ENCODE peak calls at places on chromosomes 6 and 20, in seven cellular contexts. D is IMR-90, Q is H9, A is trophoblast cell, J is mesendoderm, V is mesenchymal stem cell, R is H1. C is an unnamed sample.
A peak's percentile ranks its signal among the peaks of the same experiment; 100 is the strongest.

GRCh38 chr6:168320661-168321060 is 1.1 kb upstream of the DACT2 start:
- DNase-seq in D (no peak), Q (no peak), A (peak; percentile 98), J (no peak), V (no peak), R (no peak), C (no peak)

GRCh38 chr6:13767121-13767794 is 47.1 kb downstream of the MCUR1 start:
- DNase-seq in D (peak; percentile 44), Q (peak; percentile 50), A (peak; percentile 13), J (peak; percentile 35), V (peak; percentile 54), R (no peak), C (no peak)

GRCh38 chr20:12970372-12970821 is 38.4 kb upstream of the SPTLC3 start:
- DNase-seq in D (peak; percentile 51), Q (no peak), A (peak; percentile 76), J (peak; percentile 60), V (peak; percentile 60), R (no peak), C (peak; percentile 15)

GRCh38 chr20:3430376-3431069 is 23.1 kb upstream of the DNAAF9 start:
- DNase-seq in D (no peak), Q (no peak), A (no peak), J (no peak), V (no peak), R (no peak), C (no peak)

GRCh38 chr20:37081717-37082289 is 14.0 kb downstream of the RBL1 start:
- DNase-seq in D (no peak), Q (no peak), A (peak; percentile 38), J (peak; percentile 3), V (peak; percentile 15), R (no peak), C (no peak)

GRCh38 chr20:4910951-4911350 is 90.4 kb downstream of the SLC23A2 start:
- DNase-seq in D (no peak), Q (no peak), A (no peak), J (no peak), V (no peak), R (no peak), C (no peak)

GRCh38 chr6:170087946-170088348 is 202.9 kb downstream of the DLL1 start:
- DNase-seq in D (no peak), Q (peak; percentile 30), A (peak; percentile 4), J (no peak), V (no peak), R (no peak), C (no peak)

GRCh38 chr6:107822154-107823046 is 1.7 kb downstream of the SCML4 start:
- DNase-seq in D (no peak), Q (no peak), A (no peak), J (no peak), V (no peak), R (no peak), C (no peak)

GRCh38 chr20:37417146-37417856 is 71.4 kb downstream of the SRC start:
- DNase-seq in D (no peak), Q (no peak), A (no peak), J (no peak), V (no peak), R (no peak), C (no peak)

GRCh38 chr6:37272834-37273566 is 15.1 kb upstream of the TMEM217 start:
- DNase-seq in D (no peak), Q (no peak), A (no peak), J (no peak), V (no peak), R (no peak), C (no peak)

GRCh38 chr6:107196143-107196542 is 80.8 kb upstream of the BEND3 start:
- DNase-seq in D (no peak), Q (no peak), A (no peak), J (no peak), V (no peak), R (no peak), C (no peak)

GRCh38 chr6:82842721-82843120 is 222.9 kb downstream of the UBE3D start:
- DNase-seq in D (peak; percentile 73), Q (no peak), A (peak; percentile 72), J (no peak), V (peak; percentile 76), R (no peak), C (no peak)

GRCh38 chr20:41052742-41053419 is 24.3 kb downstream of the TOP1 start:
- DNase-seq in D (peak; percentile 85), Q (no peak), A (peak; percentile 80), J (no peak), V (peak; percentile 46), R (no peak), C (no peak)

GRCh38 chr20:47847882-47848485 is 62.7 kb upstream of the SULF2 start:
- DNase-seq in D (no peak), Q (no peak), A (no peak), J (peak; percentile 23), V (no peak), R (no peak), C (no peak)

GRCh38 chr6:108609276-108609769 is 48.6 kb downstream of the FOXO3 start:
- DNase-seq in D (peak; percentile 83), Q (no peak), A (no peak), J (peak; percentile 43), V (no peak), R (no peak), C (no peak)

GRCh38 chr6:19824058-19824807 is 12.9 kb upstream of the ID4 start:
- DNase-seq in D (no peak), Q (no peak), A (no peak), J (no peak), V (no peak), R (no peak), C (no peak)

GRCh38 chr20:1667510-1668085 is 10.0 kb upstream of the SIRPG start:
- DNase-seq in D (no peak), Q (no peak), A (no peak), J (no peak), V (no peak), R (no peak), C (no peak)

GRCh38 chr6:117346142-117346930 is 79.4 kb downstream of the ROS1 start:
- DNase-seq in D (peak; percentile 28), Q (no peak), A (peak; percentile 65), J (peak; percentile 13), V (peak; percentile 43), R (no peak), C (no peak)

GRCh38 chr20:33291830-33292355 is 8.9 kb downstream of the BPIFB1 start:
- DNase-seq in D (no peak), Q (peak; percentile 86), A (peak; percentile 82), J (peak; percentile 78), V (peak; percentile 7), R (peak; percentile 57), C (peak; percentile 56)

GRCh38 chr6:166955121-166955864 is 1.1 kb downstream of the RNASET2 start:
- DNase-seq in D (no peak), Q (no peak), A (peak; percentile 30), J (peak; percentile 25), V (peak; percentile 25), R (no peak), C (peak; percentile 12)

GRCh38 chr20:1388706-1389483 is 4.0 kb downstream of the FKBP1A start:
- DNase-seq in D (no peak), Q (no peak), A (no peak), J (no peak), V (no peak), R (no peak), C (no peak)

GRCh38 chr6:143005816-143006215 is 54.9 kb upstream of the AIG1 start:
- DNase-seq in D (no peak), Q (no peak), A (no peak), J (no peak), V (no peak), R (no peak), C (no peak)

GRCh38 chr20:10806539-10806938 is 132.7 kb upstream of the JAG1 start:
- DNase-seq in D (no peak), Q (no peak), A (no peak), J (no peak), V (no peak), R (no peak), C (no peak)
- H3K4ac ChIP-seq in D (no peak overlapping the region), Q (no peak overlapping the region), A (no peak overlapping the region), J (no peak overlapping the region), V (no peak overlapping the region), R (no peak overlapping the region), C (no peak overlapping the region)

DNA sequence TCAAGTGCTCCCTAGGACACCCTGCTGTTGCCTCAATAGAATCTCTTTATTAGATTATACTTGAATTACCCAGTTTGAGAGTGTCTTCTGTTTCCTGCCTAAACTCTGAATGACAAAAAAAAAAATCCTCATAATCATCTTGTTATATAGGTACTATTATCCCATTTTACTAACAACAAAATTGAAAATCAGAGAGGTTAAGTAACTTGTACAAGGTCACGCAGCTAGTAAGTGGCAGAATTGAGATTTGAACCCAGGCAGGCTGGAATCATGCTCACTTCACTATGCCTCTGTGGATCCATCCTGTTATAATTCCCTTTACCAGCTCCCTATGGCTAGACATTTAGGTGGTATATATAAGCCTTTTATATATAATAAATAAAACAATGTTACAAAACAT is 36.6 kb upstream of the UBR2 start:
- DNase-seq in D (no peak), Q (no peak), A (no peak), J (no peak), V (no peak), R (no peak), C (no peak)
- H3K4ac ChIP-seq in D (no peak overlapping the region), Q (no peak overlapping the region), A (no peak overlapping the region), J (no peak overlapping the region), V (no peak overlapping the region), R (no peak overlapping the region), C (no peak overlapping the region)

DNA sequence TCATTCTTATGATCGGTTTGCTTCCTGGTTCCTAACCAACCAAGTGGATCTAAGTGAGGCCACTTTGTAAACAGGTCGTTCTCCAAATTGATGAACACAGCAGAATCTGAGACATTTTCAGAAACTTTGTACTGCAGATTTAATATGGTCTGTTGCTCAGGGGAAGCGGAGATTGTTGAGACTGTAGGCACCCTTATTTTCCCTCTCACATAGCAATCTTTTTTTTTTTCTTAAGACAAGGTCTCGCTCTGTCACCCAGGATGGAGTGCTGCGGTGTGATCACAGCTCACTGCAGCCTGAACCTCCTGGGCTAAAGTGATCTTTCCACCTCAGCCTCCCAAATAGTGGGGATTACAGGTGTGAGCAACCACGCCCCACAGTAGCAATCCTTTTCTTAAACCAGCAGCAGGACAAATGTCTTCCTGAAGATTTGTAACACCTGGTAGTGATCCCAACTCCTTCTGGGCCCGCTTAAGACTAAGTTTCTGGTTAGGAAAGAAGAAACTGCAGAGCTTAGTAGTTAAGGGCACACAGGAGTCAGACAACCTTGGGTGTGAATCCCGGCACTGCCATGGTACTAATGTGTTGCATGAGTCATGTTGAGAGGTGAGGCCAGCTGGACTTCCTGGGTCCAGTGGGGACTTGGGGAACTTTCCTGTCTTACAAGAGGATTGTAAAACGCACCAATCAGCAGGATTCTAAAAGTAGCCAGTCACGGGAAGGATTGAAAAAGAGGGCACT is 48.4 kb upstream of the EZR start:
- DNase-seq in D (no peak), Q (no peak), A (no peak), J (no peak), V (no peak), R (no peak), C (no peak)
- H3K4ac ChIP-seq in D (no peak overlapping the region), Q (no peak overlapping the region), A (no peak overlapping the region), J (no peak overlapping the region), V (no peak overlapping the region), R (no peak overlapping the region), C (no peak overlapping the region)

DNA sequence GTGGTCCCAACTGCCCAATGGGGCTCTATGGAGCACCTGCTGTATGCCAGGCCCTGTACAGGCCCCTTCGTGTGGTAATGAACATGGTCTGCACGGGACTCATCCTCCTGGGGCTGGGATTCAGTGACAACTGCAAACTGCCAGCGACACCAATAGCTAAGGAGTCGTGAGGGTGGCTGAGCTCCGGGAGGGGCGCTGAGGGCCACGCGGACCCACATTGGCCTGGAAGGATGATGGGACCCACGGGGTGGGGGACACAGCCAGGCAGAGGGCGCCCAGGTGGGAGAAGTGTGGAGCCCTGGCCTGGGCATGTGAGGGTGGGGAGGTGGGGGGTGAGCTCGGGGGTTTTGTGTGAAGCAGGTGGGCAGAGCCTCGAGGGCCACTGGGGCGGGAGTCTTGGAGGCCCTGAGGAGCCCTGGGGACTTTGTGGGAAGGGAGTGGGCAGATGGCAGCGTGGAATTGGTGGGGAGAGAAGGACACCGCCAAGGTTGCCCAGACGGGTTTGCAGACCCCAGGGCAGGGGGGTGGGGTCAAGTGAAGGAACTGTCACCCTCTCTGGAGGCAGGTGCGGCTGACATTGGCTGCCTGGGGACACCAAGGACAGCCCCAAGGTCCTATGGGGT is 22.5 kb downstream of the GATA5 start:
- DNase-seq in D (no peak), Q (no peak), A (no peak), J (no peak), V (no peak), R (no peak), C (no peak)
- H3K4ac ChIP-seq in D (no peak overlapping the region), Q (no peak overlapping the region), A (no peak overlapping the region), J (no peak overlapping the region), V (no peak overlapping the region), R (no peak overlapping the region), C (no peak overlapping the region)

C was measured in neuronal stem cell.